ENCODE peak calls at places on chromosome 16, in six cellular contexts. J, C, B, O, Y and E are unnamed samples.

GRCh38 chr16:54506691-54507090 is 220.1 kb upstream of the IRX3 start:
- DNase-seq in J (no peak), C (no peak), B (no peak), O (no peak), Y (no peak), E (no peak)

GRCh38 chr16:84117482-84117843 is 721 bp upstream of the MBTPS1 start:
- DNase-seq in J (no peak), C (no peak), B (no peak), O (peak; percentile 17), Y (peak; percentile 58), E (no peak)

GRCh38 chr16:29821663-29822115 is 1.4 kb downstream of the MVP start:
- DNase-seq in J (no peak), C (peak; percentile 82), B (no peak), O (no peak), Y (no peak), E (no peak)

GRCh38 chr16:58556678-58557077 is 41.4 kb downstream of the SETD6 start:
- DNase-seq in J (no peak), C (peak; percentile 19), B (no peak), O (no peak), Y (no peak), E (no peak)

GRCh38 chr16:22357635-22357971 is 16.8 kb downstream of the CDR2 start:
- DNase-seq in J (no peak), C (no peak), B (no peak), O (no peak), Y (no peak), E (no peak)

GRCh38 chr16:3099732-3100499 is 822 bp upstream of the ZSCAN10 start:
- DNase-seq in J (peak; percentile 97), C (peak; percentile 95), B (peak; percentile 9), O (peak; percentile 92), Y (peak; percentile 91), E (no peak)

GRCh38 chr16:58325941-58326340 is 31.1 kb upstream of the PRSS54 start:
- DNase-seq in J (no peak), C (no peak), B (no peak), O (no peak), Y (no peak), E (no peak)

GRCh38 chr16:30964540-30965226 is 7.1 kb downstream of the SETD1A start:
- DNase-seq in J (no peak), C (no peak), B (no peak), O (no peak), Y (no peak), E (no peak)

GRCh38 chr16:81443688-81444447 is 740 bp upstream of the CMIP start:
- DNase-seq in J (peak; percentile 79), C (no peak), B (no peak), O (no peak), Y (peak; percentile 56), E (no peak)

GRCh38 chr16:84807776-84808175 is 12.0 kb upstream of the CRISPLD2 start:
- DNase-seq in J (no peak), C (no peak), B (no peak), O (no peak), Y (no peak), E (no peak)

GRCh38 chr16:87180069-87180468 is 137.1 kb downstream of the C16orf95 start:
- DNase-seq in J (no peak), C (no peak), B (no peak), O (no peak), Y (no peak), E (no peak)

GRCh38 chr16:56312556-56312955 is 112.8 kb downstream of the AMFR start:
- DNase-seq in J (no peak), C (no peak), B (no peak), O (no peak), Y (no peak), E (no peak)

GRCh38 chr16:4226251-4227039 is 15.4 kb downstream of the SRL start:
- DNase-seq in J (no peak), C (no peak), B (no peak), O (no peak), Y (no peak), E (no peak)

GRCh38 chr16:75632857-75633256 is 9.8 kb upstream of the ADAT1 start:
- DNase-seq in J (no peak), C (no peak), B (no peak), O (no peak), Y (no peak), E (no peak)

GRCh38 chr16:30473231-30474061 is 904 bp downstream of the ITGAL start:
- DNase-seq in J (peak; percentile 67), C (no peak), B (no peak), O (peak; percentile 74), Y (peak; percentile 67), E (no peak)

GRCh38 chr16:82033006-82033405 is 2.0 kb upstream of the HSD17B2 start:
- DNase-seq in J (peak; percentile 71), C (no peak), B (no peak), O (no peak), Y (no peak), E (no peak)

GRCh38 chr16:2828521-2828840 is 1.6 kb upstream of the ZG16B start:
- DNase-seq in J (peak; percentile 46), C (no peak), B (no peak), O (no peak), Y (no peak), E (no peak)

GRCh38 chr16:85274924-85275323 is 162.7 kb upstream of the CIBAR2 start:
- DNase-seq in J (no peak), C (no peak), B (no peak), O (no peak), Y (no peak), E (no peak)

GRCh38 chr16:30884760-30885159 is 9.1 kb downstream of the BCL7C start:
- DNase-seq in J (no peak), C (no peak), B (no peak), O (no peak), Y (no peak), E (no peak)

GRCh38 chr16:68645494-68646388 is 631 bp downstream of the CDH3 start:
- DNase-seq in J (peak; percentile 67), C (no peak), B (no peak), O (no peak), Y (no peak), E (no peak)

GRCh38 chr16:27980919-27981670 is 82.4 kb downstream of the GSG1L start:
- DNase-seq in J (no peak), C (no peak), B (no peak), O (no peak), Y (no peak), E (no peak)

GRCh38 chr16:58084635-58085034 is 44.5 kb downstream of the CFAP20 start:
- DNase-seq in J (no peak), C (no peak), B (no peak), O (no peak), Y (no peak), E (no peak)